ENCODE peak calls at places on chromosomes 5 and 9, in six cellular contexts. One of them, this sample, is unnamed.

GRCh38 chr5:39201160-39201794 is 18.1 kb downstream of the FYB1 start:
- DNase-seq in vagina: no peak
- DNase-seq in glutamatergic neuron: no peak
- DNase-seq in RWPE1: no peak
- DNase-seq in chondrocyte: no peak
- DNase-seq in uterus: no peak
- DNase-seq in this sample: no peak

GRCh38 chr5:76439201-76439600 is 36.1 kb downstream of the IQGAP2 start:
- DNase-seq in vagina: no peak
- DNase-seq in glutamatergic neuron: no peak
- DNase-seq in RWPE1: no peak
- DNase-seq in chondrocyte: no peak
- DNase-seq in uterus: no peak
- DNase-seq in this sample: no peak

GRCh38 chr5:147892696-147893296 is 13.5 kb downstream of the C5orf46 start:
- DNase-seq in vagina: no peak
- DNase-seq in glutamatergic neuron: no peak
- DNase-seq in RWPE1: peak; percentile 70
- DNase-seq in chondrocyte: no peak
- DNase-seq in uterus: no peak
- DNase-seq in this sample: peak; percentile 44

GRCh38 chr9:129836342-129837007 is 1.2 kb downstream of the USP20 start:
- DNase-seq in vagina: no peak
- DNase-seq in glutamatergic neuron: no peak
- DNase-seq in RWPE1: no peak
- DNase-seq in chondrocyte: no peak
- DNase-seq in uterus: no peak
- DNase-seq in this sample: no peak

GRCh38 chr9:98502311-98502975 is 206.3 kb downstream of the GABBR2 start:
- DNase-seq in vagina: peak; percentile 70
- DNase-seq in glutamatergic neuron: no peak
- DNase-seq in RWPE1: peak; percentile 66
- DNase-seq in chondrocyte: no peak
- DNase-seq in uterus: no peak
- DNase-seq in this sample: no peak

GRCh38 chr5:155631116-155631515 is 617.6 kb downstream of the KIF4B start:
- DNase-seq in vagina: no peak
- DNase-seq in glutamatergic neuron: no peak
- DNase-seq in RWPE1: peak; percentile 31
- DNase-seq in chondrocyte: no peak
- DNase-seq in uterus: no peak
- DNase-seq in this sample: peak; percentile 32

GRCh38 chr9:133539434-133539833 is 4.9 kb downstream of the ADAMTSL2 start:
- DNase-seq in vagina: no peak
- DNase-seq in glutamatergic neuron: no peak
- DNase-seq in RWPE1: no peak
- DNase-seq in chondrocyte: no peak
- DNase-seq in uterus: peak; percentile 41
- DNase-seq in this sample: no peak

GRCh38 chr9:37027582-37028424 is 6.3 kb downstream of the PAX5 start:
- DNase-seq in vagina: no peak
- DNase-seq in glutamatergic neuron: peak; percentile 98
- DNase-seq in RWPE1: peak; percentile 100
- DNase-seq in chondrocyte: no peak
- DNase-seq in uterus: peak; percentile 32
- DNase-seq in this sample: peak; percentile 96

GRCh38 chr9:90420211-90420610 is 222.4 kb downstream of the DIRAS2 start:
- DNase-seq in vagina: no peak
- DNase-seq in glutamatergic neuron: no peak
- DNase-seq in RWPE1: no peak
- DNase-seq in chondrocyte: no peak
- DNase-seq in uterus: no peak
- DNase-seq in this sample: no peak

DNA sequence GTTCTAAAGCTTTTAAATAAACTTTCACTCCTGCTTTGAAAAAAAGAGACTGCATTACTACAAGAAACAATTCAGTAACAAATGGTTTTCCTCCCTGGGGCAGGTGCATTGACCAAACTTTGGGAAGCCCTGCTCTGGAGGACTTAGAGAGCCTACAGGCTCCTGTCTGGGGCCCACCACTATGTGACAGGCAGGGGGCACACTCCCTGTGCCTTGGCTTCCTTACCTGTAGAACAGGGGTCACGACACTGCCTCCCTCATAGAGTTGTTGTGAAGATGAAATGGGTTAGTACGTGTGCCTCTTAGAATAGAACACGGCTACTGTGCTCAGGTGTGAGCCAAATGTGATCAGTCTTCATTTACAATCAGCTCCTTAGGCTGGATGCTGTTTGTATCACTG is 130.1 kb downstream of the GPBP1 start:
- DNase-seq in vagina: peak; percentile 64
- DNase-seq in glutamatergic neuron: no peak
- DNase-seq in RWPE1: no peak
- DNase-seq in chondrocyte: no peak
- DNase-seq in uterus: no peak
- DNase-seq in this sample: no peak
- TF ChIP-seq CTCF in vagina: no peak
- TF ChIP-seq CTCF in glutamatergic neuron: no peak
- TF ChIP-seq CTCF in RWPE1: no peak
- TF ChIP-seq CTCF in chondrocyte: peak; percentile 30
- TF ChIP-seq CTCF in uterus: no peak
- TF ChIP-seq CTCF in this sample: no peak

GRCh38 chr5:107555425-107556090 is 115.2 kb downstream of the EFNA5 start:
- DNase-seq in vagina: no peak
- DNase-seq in glutamatergic neuron: no peak
- DNase-seq in RWPE1: peak; percentile 38
- DNase-seq in chondrocyte: no peak
- DNase-seq in uterus: no peak
- DNase-seq in this sample: no peak
- TF ChIP-seq CTCF in vagina: no peak
- TF ChIP-seq CTCF in glutamatergic neuron: no peak
- TF ChIP-seq CTCF in RWPE1: no peak
- TF ChIP-seq CTCF in chondrocyte: no peak
- TF ChIP-seq CTCF in uterus: no peak
- TF ChIP-seq CTCF in this sample: no peak

DNA sequence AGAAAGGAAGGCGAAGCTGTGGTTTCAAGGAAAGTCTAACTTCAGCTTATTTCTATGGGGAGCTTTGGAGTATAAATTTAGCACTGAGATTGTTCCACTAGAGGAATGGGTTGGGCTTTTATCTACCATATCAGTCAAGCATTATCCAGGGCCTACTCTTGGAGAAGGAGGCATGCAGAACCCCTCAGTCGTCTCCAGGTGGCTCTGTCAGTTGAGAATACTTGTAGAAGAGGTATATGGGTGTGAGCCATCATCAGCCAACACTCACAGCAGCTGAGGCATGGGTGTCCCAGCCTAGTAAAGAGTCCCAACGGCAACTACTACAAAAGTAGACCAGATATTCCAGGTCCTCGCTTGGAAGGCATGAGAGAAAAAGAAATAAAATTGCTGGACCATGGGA is 548.5 kb upstream of the GRAMD2B start:
- DNase-seq in vagina: no peak
- DNase-seq in glutamatergic neuron: no peak
- DNase-seq in RWPE1: no peak
- DNase-seq in chondrocyte: no peak
- DNase-seq in uterus: no peak
- DNase-seq in this sample: peak; percentile 26
- TF ChIP-seq CTCF in vagina: no peak
- TF ChIP-seq CTCF in glutamatergic neuron: no peak
- TF ChIP-seq CTCF in RWPE1: no peak
- TF ChIP-seq CTCF in chondrocyte: no peak
- TF ChIP-seq CTCF in uterus: no peak
- TF ChIP-seq CTCF in this sample: no peak

GRCh38 chr9:120439147-120439546 is 140.8 kb downstream of the CDK5RAP2 start:
- DNase-seq in vagina: no peak
- DNase-seq in glutamatergic neuron: peak; percentile 31
- DNase-seq in RWPE1: peak; percentile 57
- DNase-seq in chondrocyte: no peak
- DNase-seq in uterus: no peak
- DNase-seq in this sample: peak; percentile 54
- TF ChIP-seq CTCF in vagina: no peak
- TF ChIP-seq CTCF in glutamatergic neuron: peak; percentile 63
- TF ChIP-seq CTCF in RWPE1: peak; percentile 52
- TF ChIP-seq CTCF in chondrocyte: peak; percentile 75
- TF ChIP-seq CTCF in uterus: no peak
- TF ChIP-seq CTCF in this sample: peak; percentile 37

DNA sequence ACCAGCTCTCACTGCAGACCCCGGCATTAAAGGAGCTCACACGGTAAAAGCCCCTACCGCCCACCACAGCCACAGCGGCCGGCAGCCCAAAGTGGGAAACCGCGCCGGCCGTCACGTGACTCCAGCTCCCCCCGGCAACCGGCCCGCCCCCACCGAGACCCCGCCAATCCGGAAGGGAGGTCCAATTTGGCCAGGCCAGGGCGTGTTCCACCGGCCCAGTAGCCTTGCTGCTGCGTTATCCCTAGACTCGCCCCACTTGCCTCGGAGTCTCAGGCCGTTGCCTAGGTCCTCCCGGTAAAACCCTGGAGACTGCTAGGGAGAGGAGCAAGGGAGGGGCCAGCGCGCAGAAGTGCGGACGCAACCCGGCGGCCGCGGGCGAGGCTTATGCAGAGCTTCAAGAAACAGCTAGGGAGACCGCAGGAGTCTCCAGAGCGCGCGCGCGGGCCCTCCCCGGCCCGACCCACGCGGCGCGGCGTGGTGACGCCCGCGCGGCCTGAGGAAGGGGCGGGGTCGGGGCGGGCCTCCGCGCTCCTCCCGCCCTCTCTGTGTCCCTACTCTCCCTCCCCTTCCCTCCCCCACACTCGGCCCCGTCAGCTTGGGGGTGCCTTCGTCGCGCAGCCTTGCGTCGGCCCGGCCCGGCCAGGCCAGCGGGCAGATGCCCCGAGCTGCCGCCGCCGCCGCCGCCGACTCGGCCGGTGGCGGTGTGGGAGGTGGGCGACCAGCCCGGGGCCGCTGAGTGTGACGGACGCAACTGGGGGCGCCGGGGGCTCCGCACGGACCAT is at the start of gene RIC1:
- DNase-seq in vagina: peak; percentile 96
- DNase-seq in glutamatergic neuron: peak; percentile 79
- DNase-seq in RWPE1: peak; percentile 75
- DNase-seq in chondrocyte: peak; percentile 95
- DNase-seq in uterus: peak; percentile 91
- DNase-seq in this sample: peak; percentile 89
- TF ChIP-seq CTCF in vagina: peak; percentile 12
- TF ChIP-seq CTCF in glutamatergic neuron: no peak
- TF ChIP-seq CTCF in RWPE1: no peak
- TF ChIP-seq CTCF in chondrocyte: peak; percentile 1
- TF ChIP-seq CTCF in uterus: peak; percentile 57
- TF ChIP-seq CTCF in this sample: no peak

GRCh38 chr9:73050887-73051550 is 98.2 kb upstream of the ALDH1A1 start:
- DNase-seq in vagina: no peak
- DNase-seq in glutamatergic neuron: peak; percentile 45
- DNase-seq in RWPE1: no peak
- DNase-seq in chondrocyte: no peak
- DNase-seq in uterus: no peak
- DNase-seq in this sample: no peak

GRCh38 chr9:73053543-73053942 is 98.1 kb upstream of the ANXA1 start:
- DNase-seq in vagina: no peak
- DNase-seq in glutamatergic neuron: no peak
- DNase-seq in RWPE1: no peak
- DNase-seq in chondrocyte: no peak
- DNase-seq in uterus: no peak
- DNase-seq in this sample: no peak

GRCh38 chr9:73046769-73047168 is 93.9 kb upstream of the ALDH1A1 start:
- DNase-seq in vagina: no peak
- DNase-seq in glutamatergic neuron: no peak
- DNase-seq in RWPE1: no peak
- DNase-seq in chondrocyte: no peak
- DNase-seq in uterus: no peak
- DNase-seq in this sample: no peak

GRCh38 chr9:73049280-73049679 is 96.4 kb upstream of the ALDH1A1 start:
- DNase-seq in vagina: no peak
- DNase-seq in glutamatergic neuron: no peak
- DNase-seq in RWPE1: no peak
- DNase-seq in chondrocyte: no peak
- DNase-seq in uterus: no peak
- DNase-seq in this sample: no peak

GRCh38 chr9:73050062-73050814 is 97.4 kb upstream of the ALDH1A1 start:
- DNase-seq in vagina: no peak
- DNase-seq in glutamatergic neuron: no peak
- DNase-seq in RWPE1: no peak
- DNase-seq in chondrocyte: no peak
- DNase-seq in uterus: no peak
- DNase-seq in this sample: no peak
- TF ChIP-seq CTCF in vagina: no peak
- TF ChIP-seq CTCF in glutamatergic neuron: no peak
- TF ChIP-seq CTCF in RWPE1: no peak
- TF ChIP-seq CTCF in chondrocyte: peak; percentile 64
- TF ChIP-seq CTCF in uterus: no peak
- TF ChIP-seq CTCF in this sample: no peak

GRCh38 chr9:111037744-111038335 is 430 bp downstream of the LPAR1 start:
- DNase-seq in vagina: no peak
- DNase-seq in glutamatergic neuron: peak; percentile 63
- DNase-seq in RWPE1: peak; percentile 41
- DNase-seq in chondrocyte: peak; percentile 85
- DNase-seq in uterus: no peak
- DNase-seq in this sample: peak; percentile 11
- TF ChIP-seq CTCF in vagina: no peak
- TF ChIP-seq CTCF in glutamatergic neuron: peak; percentile 19
- TF ChIP-seq CTCF in RWPE1: peak; percentile 44
- TF ChIP-seq CTCF in chondrocyte: peak; percentile 73
- TF ChIP-seq CTCF in uterus: peak; percentile 25
- TF ChIP-seq CTCF in this sample: no peak